ENCODE peak calls at places on chromosome 10, in nine cellular contexts. Z is frontal cortex; F is T-helper 1 cell; P is epithelial cell of proximal tubule; R is DMS153; C is stimulated activated CD4-positive, alpha-beta T cell treated with anti-CD3 and anti-CD28 coated beads, Interleukin-15, amount 100 ng/mL, for 1 hour; L is Caki2; M is fibroblast of lung; J is mucosa of gallbladder. Y is an unnamed sample.

GRCh38 chr10:125929613-125930012 is 33.2 kb downstream of the FANK1 start:
- DNase-seq in Z (no peak), F (no peak), P (no peak), R (no peak), C (no peak), L (no peak), M (no peak), J (no peak), Y (no peak)

GRCh38 chr10:46787321-46787615 is 124.0 kb upstream of the PTPN20 start:
- DNase-seq in Z (peak), F (no peak), P (peak), R (no peak), C (no peak), L (peak), M (peak), J (peak), Y (no peak)

GRCh38 chr10:124916098-124916584 is 25.8 kb upstream of the ZRANB1 start:
- DNase-seq in Z (no peak), F (no peak), P (no peak), R (no peak), C (no peak), L (no peak), M (peak), J (no peak), Y (no peak)

GRCh38 chr10:109723305-109723704 is 200.0 kb downstream of the XPNPEP1 start:
- DNase-seq in Z (no peak), F (no peak), P (no peak), R (no peak), C (no peak), L (no peak), M (no peak), J (no peak), Y (no peak)

GRCh38 chr10:103803941-103804340 is 51.4 kb downstream of the SH3PXD2A start:
- DNase-seq in Z (no peak), F (no peak), P (no peak), R (no peak), C (no peak), L (no peak), M (no peak), J (no peak), Y (no peak)

GRCh38 chr10:3955493-3955892 is 170.5 kb upstream of the KLF6 start:
- DNase-seq in Z (no peak), F (no peak), P (no peak), R (no peak), C (no peak), L (no peak), M (no peak), J (no peak), Y (no peak)

GRCh38 chr10:123136806-123137642 is 1.3 kb downstream of the HMX3 start:
- DNase-seq in Z (no peak), F (no peak), P (no peak), R (no peak), C (no peak), L (no peak), M (peak), J (no peak), Y (no peak)

GRCh38 chr10:44935201-44935960 is 24.2 kb upstream of the RASSF4 start:
- DNase-seq in Z (peak), F (no peak), P (peak), R (no peak), C (no peak), L (peak), M (peak), J (peak), Y (no peak)